ENCODE peak calls at places on chromosomes 3 and 15, in five cellular contexts. U is glutamatergic neuron, F is NCI-H2081, J is H54, A is nephron progenitor cell. Y is an unnamed sample.

GRCh38 chr3:194450341-194450740 is 36.5 kb downstream of the ATP13A3 start:
- DNase-seq in J (no peak), U (no peak), F (peak), A (no peak), Y (no peak)

GRCh38 chr3:128794788-128795649 is 69.0 kb downstream of the RAB7A start:
- DNase-seq in J (peak), F (peak), U (peak), A (peak), Y (peak)

GRCh38 chr3:81554348-81554747 is 207.1 kb downstream of the GBE1 start:
- DNase-seq in U (no peak), A (no peak), J (no peak), F (no peak), Y (no peak)

GRCh38 chr15:61724276-61724939 is 335.8 kb downstream of the VPS13C start:
- DNase-seq in U (no peak), A (no peak), J (no peak), F (no peak), Y (no peak)

GRCh38 chr15:74203914-74204431 is 1.4 kb upstream of the STRA6 start:
- DNase-seq in A (peak), F (peak), U (no peak), J (no peak), Y (no peak)

GRCh38 chr3:188439080-188439479 is 285.1 kb downstream of the LPP start:
- DNase-seq in J (no peak), A (no peak), F (no peak), U (no peak), Y (no peak)

GRCh38 chr15:41893422-41894250 is at the start of gene SPTBN5:
- DNase-seq in J (no peak), U (no peak), F (no peak), A (no peak), Y (no peak)

GRCh38 chr3:172355836-172356235 is 92.4 kb downstream of the GHSR start:
- DNase-seq in A (no peak), J (peak), F (no peak), U (no peak), Y (no peak)

GRCh38 chr3:65685621-65686020 is 353.1 kb downstream of the MAGI1 start:
- DNase-seq in J (no peak), F (no peak), U (no peak), A (no peak), Y (no peak)